ENCODE peak calls at places on chromosomes 3 and 15, in seven cellular contexts. D is psoas muscle; V is body of pancreas; H is GM23338; B is tibial artery; A is CD8-positive, alpha-beta T cell; M is A549. I is an unnamed sample.

GRCh38 chr3:88984266-88984665 is 123.2 kb upstream of the EPHA3 start:
- DNase-seq in D (no peak), V (no peak), H (no peak), B (no peak), A (no peak), M (no peak), I (no peak)

GRCh38 chr3:102078864-102079808 is 229.8 kb downstream of the NFKBIZ start:
- DNase-seq in D (no peak), V (no peak), H (peak; percentile 47), B (no peak), A (no peak), M (no peak), I (no peak)

GRCh38 chr15:60392986-60393811 is 4.6 kb downstream of the ANXA2 start:
- DNase-seq in D (peak; percentile 65), V (peak; percentile 78), H (no peak), B (peak; percentile 87), A (no peak), M (peak; percentile 89), I (no peak)

GRCh38 chr15:69723404-69724097 is 270.9 kb downstream of the RPLP1 start:
- DNase-seq in D (peak; percentile 32), V (no peak), H (peak; percentile 55), B (no peak), A (no peak), M (no peak), I (no peak)

GRCh38 chr3:11059090-11059798 is 66.7 kb downstream of the SLC6A1 start:
- DNase-seq in D (peak; percentile 37), V (peak; percentile 27), H (peak; percentile 89), B (peak; percentile 72), A (no peak), M (peak; percentile 69), I (peak; percentile 71)

GRCh38 chr15:62684143-62684808 is 358.3 kb upstream of the TPM1 start:
- DNase-seq in D (no peak), V (no peak), H (no peak), B (no peak), A (no peak), M (no peak), I (no peak)

GRCh38 chr15:57224664-57225063 is 151.6 kb upstream of the CGNL1 start:
- DNase-seq in D (no peak), V (no peak), H (no peak), B (no peak), A (no peak), M (no peak), I (no peak)

GRCh38 chr3:105629725-105630124 is 239.1 kb downstream of the CBLB start:
- DNase-seq in D (no peak), V (no peak), H (no peak), B (no peak), A (no peak), M (no peak), I (no peak)

GRCh38 chr15:67110958-67111864 is 45.8 kb downstream of the SMAD3 start:
- DNase-seq in D (no peak), V (no peak), H (no peak), B (no peak), A (no peak), M (no peak), I (no peak)

DNA sequence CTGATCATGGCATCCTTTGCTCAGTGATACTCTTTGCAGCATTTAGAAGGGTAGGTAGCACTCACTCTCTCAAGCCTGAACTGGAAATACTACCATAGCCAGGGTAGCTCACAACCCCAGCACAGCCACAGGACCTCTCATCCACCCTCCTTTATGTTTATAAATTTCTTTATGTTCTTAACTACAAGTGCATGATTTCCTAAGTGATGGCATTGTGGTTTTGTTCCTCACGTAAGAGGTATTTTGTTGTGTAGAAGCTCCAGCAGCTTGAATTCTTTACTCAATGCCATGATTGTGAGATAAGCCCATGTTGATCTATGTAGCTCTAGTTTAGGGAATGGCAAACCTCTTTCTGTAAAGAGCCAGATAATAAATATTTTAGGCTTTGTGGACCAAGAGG is 7.9 kb upstream of the RTP3 start:
- DNase-seq in D (no peak), V (no peak), H (no peak), B (no peak), A (no peak), M (no peak), I (no peak)
- H3K27ac ChIP-seq in D (peak overlapping the region; percentile 82), V (no peak overlapping the region), H (no peak overlapping the region), B (no peak overlapping the region), A (no peak overlapping the region), M (no peak overlapping the region), I (no peak overlapping the region)

DNA sequence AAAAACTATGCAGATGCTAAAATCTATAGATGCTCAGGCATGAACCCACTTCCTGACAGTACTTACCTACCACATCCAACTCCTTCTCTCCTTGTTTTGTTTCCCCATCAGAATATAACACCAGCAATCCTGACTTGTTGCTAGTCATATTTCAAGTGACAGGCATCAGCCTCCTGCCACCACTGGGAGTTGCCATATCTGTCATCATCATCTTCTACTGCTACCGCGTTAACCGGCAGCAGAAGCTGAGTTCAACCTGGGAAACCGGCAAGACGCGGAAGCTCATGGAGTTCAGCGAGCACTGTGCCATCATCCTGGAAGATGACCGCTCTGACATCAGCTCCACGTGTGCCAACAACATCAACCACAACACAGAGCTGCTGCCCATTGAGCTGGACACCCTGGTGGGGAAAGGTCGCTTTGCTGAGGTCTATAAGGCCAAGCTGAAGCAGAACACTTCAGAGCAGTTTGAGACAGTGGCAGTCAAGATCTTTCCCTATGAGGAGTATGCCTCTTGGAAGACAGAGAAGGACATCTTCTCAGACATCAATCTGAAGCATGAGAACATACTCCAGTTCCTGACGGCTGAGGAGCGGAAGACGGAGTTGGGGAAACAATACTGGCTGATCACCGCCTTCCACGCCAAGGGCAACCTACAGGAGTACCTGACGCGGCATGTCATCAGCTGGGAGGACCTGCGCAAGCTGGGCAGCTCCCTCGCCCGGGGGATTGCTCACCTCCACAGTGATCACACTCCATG is 65.3 kb downstream of the TGFBR2 start:
- DNase-seq in D (no peak), V (no peak), H (no peak), B (no peak), A (no peak), M (no peak), I (no peak)
- H3K27ac ChIP-seq in D (no peak overlapping the region), V (no peak overlapping the region), H (no peak overlapping the region), B (peak overlapping the region; percentile 18), A (no peak overlapping the region), M (peak overlapping the region; percentile 7), I (no peak overlapping the region)

DNA sequence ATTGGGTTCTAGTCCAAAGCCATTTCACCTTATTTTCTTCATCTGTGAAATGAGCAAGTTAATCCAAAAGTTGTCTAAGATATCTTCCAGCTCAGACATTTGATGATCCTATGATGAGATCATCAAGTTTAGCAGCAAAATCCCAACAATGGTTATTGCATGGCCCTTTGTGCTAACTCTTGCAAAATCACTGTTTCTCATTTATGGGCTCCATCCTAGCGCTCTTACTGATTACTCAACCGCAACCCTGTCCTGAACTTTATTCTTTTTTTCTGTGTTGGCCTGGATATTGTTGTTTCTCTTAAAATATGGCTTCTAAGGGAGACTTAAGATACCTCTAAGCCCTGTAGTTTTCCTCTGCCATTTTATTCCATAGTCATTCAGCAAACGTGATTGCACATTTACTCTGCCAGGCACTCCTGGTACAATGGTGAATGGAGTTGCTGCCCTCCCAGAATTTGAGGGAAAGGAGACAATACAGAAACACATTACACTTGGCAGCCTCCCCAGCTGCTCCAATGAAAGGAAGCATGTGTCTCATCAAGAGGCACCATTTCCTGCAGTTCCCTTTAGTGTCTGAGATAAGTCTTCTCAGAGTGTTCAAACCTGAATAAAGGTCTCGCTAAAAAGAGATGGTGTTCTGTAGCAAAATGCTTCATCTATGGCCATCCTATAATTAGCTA is 4.4 kb downstream of the GXYLT2 start:
- DNase-seq in D (no peak), V (no peak), H (no peak), B (no peak), A (no peak), M (no peak), I (peak; percentile 40)
- H3K27ac ChIP-seq in D (no peak overlapping the region), V (no peak overlapping the region), H (no peak overlapping the region), B (peak overlapping the region; percentile 59), A (no peak overlapping the region), M (peak overlapping the region; percentile 53), I (peak overlapping the region; percentile 90)

GRCh38 chr15:83991163-83991562 is 244.4 kb upstream of the GOLGA6L4 start:
- DNase-seq in D (no peak), V (no peak), H (no peak), B (no peak), A (no peak), M (no peak), I (no peak)

GRCh38 chr15:83993591-83993990 is 242.0 kb upstream of the GOLGA6L4 start:
- DNase-seq in D (no peak), V (no peak), H (peak; percentile 41), B (no peak), A (no peak), M (no peak), I (no peak)

GRCh38 chr15:83998486-83998885 is 237.1 kb upstream of the GOLGA6L4 start:
- DNase-seq in D (no peak), V (no peak), H (no peak), B (no peak), A (no peak), M (no peak), I (no peak)

DNA sequence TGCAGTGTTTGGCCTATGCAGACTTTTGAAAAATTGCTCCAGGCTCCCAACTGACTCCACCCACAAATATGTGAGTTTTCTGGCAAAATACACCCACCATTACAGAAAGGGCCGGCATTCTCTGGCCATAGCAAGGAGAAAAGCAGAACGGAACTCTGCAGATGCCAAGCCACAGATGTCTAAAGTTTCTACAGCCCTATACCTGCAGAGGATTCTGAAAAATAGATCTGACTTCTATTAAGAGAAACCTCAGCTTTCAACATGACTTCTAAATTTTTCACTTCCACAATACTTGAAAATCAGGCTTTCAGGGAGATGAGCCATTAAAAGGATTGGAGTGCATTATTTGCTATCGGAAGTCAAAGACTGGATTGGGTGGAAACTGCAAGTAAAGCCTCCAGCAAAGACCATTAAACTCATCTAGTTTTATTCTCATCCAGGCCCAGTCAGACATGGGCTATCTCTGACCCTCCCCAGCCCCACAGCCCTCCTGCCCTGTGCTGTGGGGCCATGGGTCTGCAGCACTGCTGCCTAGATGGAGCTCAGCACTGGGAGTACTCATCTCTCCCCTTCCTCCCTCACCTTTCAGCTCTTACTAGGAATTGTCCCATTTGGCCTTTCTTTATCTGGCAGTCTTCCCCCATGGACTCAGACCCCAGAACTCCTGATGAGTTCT is 243.1 kb upstream of the GOLGA6L4 start:
- DNase-seq in D (no peak), V (no peak), H (no peak), B (no peak), A (no peak), M (no peak), I (no peak)
- H3K27ac ChIP-seq in D (no peak overlapping the region), V (no peak overlapping the region), H (no peak overlapping the region), B (peak overlapping the region; percentile 76), A (no peak overlapping the region), M (no peak overlapping the region), I (no peak overlapping the region)

GRCh38 chr3:107221856-107222255 is 155.4 kb upstream of the CCDC54 start:
- DNase-seq in D (no peak), V (no peak), H (no peak), B (no peak), A (no peak), M (no peak), I (no peak)
- H3K27ac ChIP-seq in D (no peak overlapping the region), V (no peak overlapping the region), H (no peak overlapping the region), B (no peak overlapping the region), A (no peak overlapping the region), M (no peak overlapping the region), I (no peak overlapping the region)

DNA sequence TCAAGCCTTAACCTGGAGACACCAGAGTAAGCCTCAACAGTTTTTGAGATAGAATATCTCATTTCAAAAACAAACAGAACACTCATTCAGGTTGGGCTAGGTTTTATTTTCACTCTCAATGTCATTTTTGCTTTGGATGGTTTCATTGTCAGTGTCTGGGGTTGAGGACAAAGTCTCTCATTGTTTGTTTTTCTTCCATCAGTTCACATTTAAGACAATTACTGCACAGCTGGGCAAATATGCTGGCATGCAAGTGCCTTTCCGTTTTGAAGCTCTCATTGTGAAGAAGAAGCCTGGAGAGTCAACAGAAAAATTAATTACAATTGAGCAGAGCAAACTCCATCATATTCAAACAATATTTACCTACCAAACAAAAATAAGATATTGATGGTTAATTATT is 1050.0 kb downstream of the TBL1XR1 start:
- DNase-seq in D (no peak), V (no peak), H (no peak), B (no peak), A (no peak), M (no peak), I (peak; percentile 7)
- H3K27ac ChIP-seq in D (no peak overlapping the region), V (no peak overlapping the region), H (no peak overlapping the region), B (no peak overlapping the region), A (no peak overlapping the region), M (no peak overlapping the region), I (no peak overlapping the region)